ENCODE peak calls at places on chromosome 20, in eight cellular contexts. V, O, C, D, G, F, M and U are unnamed samples. For H3K9me3, the result is how much of the 10 kb centered on the place peaks cover.

GRCh38 chr20:58511364-58511763 is 3.8 kb downstream of the APCDD1L start:
- DNase-seq in D (no peak), G (peak), M (no peak), O (no peak), C (no peak), V (no peak), F (no peak), U (no peak)

GRCh38 chr20:25136643-25137559 is 55.0 kb upstream of the VSX1 start:
- DNase-seq in F (no peak), M (peak), C (no peak), G (peak), O (no peak), V (peak), D (peak), U (peak)

GRCh38 chr20:53869466-53870258 is 200.7 kb downstream of the BCAS1 start:
- DNase-seq in F (peak), C (peak), O (no peak), D (no peak), V (peak), G (peak), M (peak), U (peak)

GRCh38 chr20:1569417-1569861 is 11.9 kb upstream of the SIRPD start:
- DNase-seq in D (no peak), G (peak), F (no peak), M (no peak), C (no peak), V (no peak), O (no peak), U (no peak)

GRCh38 chr20:57398231-57398821 is 7.1 kb downstream of the RBM38 start:
- DNase-seq in O (peak), F (no peak), D (peak), V (peak), M (peak), G (no peak), C (peak), U (peak)

GRCh38 chr20:37533154-37533715 is 5.6 kb upstream of the BLCAP start:
- DNase-seq in V (no peak), F (no peak), D (no peak), G (no peak), O (no peak), C (peak), M (no peak), U (no peak)

GRCh38 chr20:58850693-58851174 is at the start of gene GNAS-AS1:
- DNase-seq in C (peak), G (peak), M (peak), F (peak), V (peak), D (peak), O (peak), U (peak)

GRCh38 chr20:36085686-36086267 is 68.8 kb upstream of the EPB41L1 start:
- DNase-seq in D (no peak), F (no peak), G (peak), C (no peak), O (peak), V (peak), M (no peak), U (peak)

GRCh38 chr20:25859649-25860530 is 163.2 kb upstream of the ZNF337 start:
- DNase-seq in M (peak), F (no peak), C (peak), V (peak), D (peak), G (no peak), O (peak), U (peak)

GRCh38 chr20:1375515-1375914 is 17.3 kb downstream of the FKBP1A start:
- DNase-seq in F (no peak), D (no peak), C (no peak), O (no peak), G (peak), M (peak), V (no peak), U (no peak)

GRCh38 chr20:1566701-1567100 is 9.2 kb upstream of the SIRPD start:
- DNase-seq in F (no peak), O (no peak), C (no peak), G (peak), V (no peak), M (no peak), D (no peak), U (no peak)

GRCh38 chr20:1423625-1424106 is 30.8 kb upstream of the FKBP1A start:
- DNase-seq in C (no peak), V (peak), D (no peak), M (no peak), G (peak), F (peak), O (no peak), U (peak)

GRCh38 chr20:3209946-3210317 is 634 bp downstream of the ITPA start:
- DNase-seq in O (no peak), G (peak), F (no peak), D (no peak), M (no peak), V (no peak), C (no peak), U (no peak)

GRCh38 chr20:16575390-16576140 is 2.3 kb upstream of the KIF16B start:
- DNase-seq in G (no peak), F (no peak), M (peak), V (no peak), O (no peak), D (no peak), C (no peak), U (peak)

GRCh38 chr20:48295966-48296421 is 510.7 kb upstream of the SULF2 start:
- DNase-seq in C (no peak), G (peak), M (no peak), V (no peak), D (no peak), O (no peak), F (peak), U (no peak)

GRCh38 chr20:52585333-52585732 is 386.8 kb upstream of the TSHZ2 start:
- DNase-seq in G (no peak), C (no peak), V (no peak), O (no peak), F (no peak), D (no peak), M (no peak), U (no peak)
- H3K9me3 ChIP-seq in G (under half), C (under half), V (under half), O (under half), F (under half), D (under half), M (under half), U (under half)

GRCh38 chr20:43331911-43332310 is 125.8 kb upstream of the SRSF6 start:
- DNase-seq in M (no peak), G (no peak), O (no peak), D (no peak), V (peak), C (no peak), F (no peak), U (no peak)

GRCh38 chr20:43334080-43334479 is 123.6 kb upstream of the SRSF6 start:
- DNase-seq in M (no peak), O (no peak), C (no peak), F (no peak), G (no peak), D (no peak), V (no peak), U (no peak)
- H3K9me3 ChIP-seq in M (under half), O (under half), C (under half), F (under half), G (under half), D (under half), V (under half), U (under half)

GRCh38 chr20:62112368-62112767 is 9.9 kb upstream of the LSM14B start:
- DNase-seq in D (no peak), G (no peak), C (no peak), M (no peak), F (no peak), V (no peak), O (no peak), U (no peak)
- H3K9me3 ChIP-seq in D (under half), G (under half), C (half or more), M (under half), F (under half), V (under half), O (under half), U (under half)

DNA sequence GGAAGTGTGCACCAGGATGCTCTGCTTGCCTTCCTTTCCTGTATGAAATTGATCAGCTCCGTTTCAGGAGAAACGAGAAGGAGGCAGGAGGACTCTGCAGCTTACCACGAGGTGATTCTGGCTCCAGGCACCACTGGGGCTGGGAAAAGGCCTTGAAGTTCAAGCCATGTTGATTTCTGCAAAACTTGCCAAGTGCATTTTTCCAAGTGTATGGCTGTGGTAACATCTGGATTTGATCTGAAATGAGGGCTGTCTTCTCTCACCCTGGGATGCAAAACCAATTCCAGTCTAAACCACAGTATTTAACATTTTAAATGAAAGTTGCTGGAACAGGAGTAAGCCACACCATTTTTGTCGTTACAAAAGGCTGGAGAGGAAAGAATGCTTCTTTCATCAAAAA is 36.1 kb upstream of the FAM210B start:
- DNase-seq in F (no peak), G (no peak), M (no peak), D (no peak), V (no peak), C (no peak), O (no peak), U (no peak)
- H3K9me3 ChIP-seq in F (under half), G (under half), M (under half), D (under half), V (under half), C (under half), O (under half), U (under half)